ENCODE peak calls at places on chromosomes 7 and 10, in six cellular contexts. One of them, this sample, is unnamed.

GRCh38 chr7:65216469-65216868 is 157.2 kb upstream of the ZNF92 start:
- DNase-seq in WERI-Rb-1: peak; percentile 73
- DNase-seq in right lobe of liver: peak; percentile 51
- DNase-seq in cardiac muscle cell: peak; percentile 41
- DNase-seq in H9: peak; percentile 84
- DNase-seq in fibroblast of mammary gland: peak; percentile 23
- DNase-seq in this sample: peak; percentile 75

GRCh38 chr7:151379193-151379520 is 30.7 kb downstream of the WDR86 start:
- DNase-seq in WERI-Rb-1: no peak
- DNase-seq in right lobe of liver: peak; percentile 9
- DNase-seq in H9: no peak
- DNase-seq in cardiac muscle cell: no peak
- DNase-seq in fibroblast of mammary gland: no peak
- DNase-seq in this sample: no peak

GRCh38 chr7:41774966-41775365 is 72.1 kb upstream of the INHBA start:
- DNase-seq in cardiac muscle cell: no peak
- DNase-seq in right lobe of liver: no peak
- DNase-seq in WERI-Rb-1: no peak
- DNase-seq in fibroblast of mammary gland: no peak
- DNase-seq in H9: no peak
- DNase-seq in this sample: no peak

GRCh38 chr10:62939698-62940097 is 123.5 kb upstream of the EGR2 start:
- DNase-seq in right lobe of liver: no peak
- DNase-seq in cardiac muscle cell: no peak
- DNase-seq in WERI-Rb-1: no peak
- DNase-seq in H9: no peak
- DNase-seq in fibroblast of mammary gland: no peak
- DNase-seq in this sample: no peak

GRCh38 chr7:123709525-123709924 is 39.3 kb downstream of the WASL start:
- DNase-seq in cardiac muscle cell: peak; percentile 56
- DNase-seq in right lobe of liver: no peak
- DNase-seq in WERI-Rb-1: no peak
- DNase-seq in fibroblast of mammary gland: no peak
- DNase-seq in H9: no peak
- DNase-seq in this sample: no peak

GRCh38 chr7:28410628-28411578 is 1.4 kb upstream of the CREB5 start:
- DNase-seq in H9: peak; percentile 38
- DNase-seq in WERI-Rb-1: no peak
- DNase-seq in right lobe of liver: peak; percentile 26
- DNase-seq in fibroblast of mammary gland: peak; percentile 86
- DNase-seq in cardiac muscle cell: peak; percentile 70
- DNase-seq in this sample: peak; percentile 31

GRCh38 chr7:64602518-64602917 is 39.6 kb upstream of the ZNF680 start:
- DNase-seq in H9: no peak
- DNase-seq in cardiac muscle cell: peak; percentile 87
- DNase-seq in right lobe of liver: no peak
- DNase-seq in WERI-Rb-1: no peak
- DNase-seq in fibroblast of mammary gland: peak; percentile 34
- DNase-seq in this sample: no peak

GRCh38 chr10:131512852-131513251 is 201.3 kb upstream of the TCERG1L start:
- DNase-seq in H9: no peak
- DNase-seq in cardiac muscle cell: no peak
- DNase-seq in WERI-Rb-1: no peak
- DNase-seq in fibroblast of mammary gland: no peak
- DNase-seq in right lobe of liver: no peak
- DNase-seq in this sample: no peak

GRCh38 chr10:13567030-13567429 is 19.7 kb upstream of the PRPF18 start:
- DNase-seq in WERI-Rb-1: no peak
- DNase-seq in right lobe of liver: no peak
- DNase-seq in fibroblast of mammary gland: peak; percentile 11
- DNase-seq in H9: no peak
- DNase-seq in cardiac muscle cell: peak; percentile 33
- DNase-seq in this sample: peak; percentile 63

GRCh38 chr7:104805449-104806317 is 208.3 kb upstream of the KMT2E start:
- DNase-seq in right lobe of liver: no peak
- DNase-seq in H9: no peak
- DNase-seq in WERI-Rb-1: peak; percentile 57
- DNase-seq in cardiac muscle cell: no peak
- DNase-seq in fibroblast of mammary gland: no peak
- DNase-seq in this sample: no peak

GRCh38 chr10:30387646-30388243 is 38.7 kb upstream of the MTPAP start:
- DNase-seq in fibroblast of mammary gland: peak; percentile 45
- DNase-seq in right lobe of liver: no peak
- DNase-seq in H9: no peak
- DNase-seq in WERI-Rb-1: no peak
- DNase-seq in cardiac muscle cell: peak; percentile 25
- DNase-seq in this sample: peak; percentile 90
- TF ChIP-seq CTCF in fibroblast of mammary gland: peak; percentile 21
- TF ChIP-seq CTCF in right lobe of liver: no peak
- TF ChIP-seq CTCF in H9: no peak
- TF ChIP-seq CTCF in WERI-Rb-1: no peak
- TF ChIP-seq CTCF in cardiac muscle cell: no peak
- TF ChIP-seq CTCF in this sample: peak; percentile 44

DNA sequence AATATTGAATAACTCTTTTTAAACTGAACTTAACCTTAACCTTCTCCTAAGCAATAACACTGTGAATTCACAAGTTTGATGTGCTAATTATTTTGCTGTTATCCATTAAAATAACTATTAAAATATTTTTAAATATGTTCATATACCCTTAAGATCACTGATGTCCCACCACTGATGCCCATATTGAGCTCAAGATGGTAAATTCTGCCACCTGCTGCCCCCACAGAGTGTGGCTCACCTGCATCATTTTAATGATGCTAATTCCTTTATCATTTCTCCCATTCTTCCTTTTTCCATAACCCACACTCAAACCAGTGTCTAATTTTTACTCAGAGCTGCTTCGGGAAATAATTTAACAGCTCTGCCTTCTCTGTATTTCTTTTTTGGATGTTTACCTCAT is 82.3 kb upstream of the ARID5B start:
- DNase-seq in cardiac muscle cell: no peak
- DNase-seq in right lobe of liver: no peak
- DNase-seq in fibroblast of mammary gland: no peak
- DNase-seq in WERI-Rb-1: no peak
- DNase-seq in H9: no peak
- DNase-seq in this sample: no peak
- TF ChIP-seq CTCF in cardiac muscle cell: no peak
- TF ChIP-seq CTCF in right lobe of liver: no peak
- TF ChIP-seq CTCF in fibroblast of mammary gland: no peak
- TF ChIP-seq CTCF in WERI-Rb-1: no peak
- TF ChIP-seq CTCF in H9: no peak
- TF ChIP-seq CTCF in this sample: no peak

DNA sequence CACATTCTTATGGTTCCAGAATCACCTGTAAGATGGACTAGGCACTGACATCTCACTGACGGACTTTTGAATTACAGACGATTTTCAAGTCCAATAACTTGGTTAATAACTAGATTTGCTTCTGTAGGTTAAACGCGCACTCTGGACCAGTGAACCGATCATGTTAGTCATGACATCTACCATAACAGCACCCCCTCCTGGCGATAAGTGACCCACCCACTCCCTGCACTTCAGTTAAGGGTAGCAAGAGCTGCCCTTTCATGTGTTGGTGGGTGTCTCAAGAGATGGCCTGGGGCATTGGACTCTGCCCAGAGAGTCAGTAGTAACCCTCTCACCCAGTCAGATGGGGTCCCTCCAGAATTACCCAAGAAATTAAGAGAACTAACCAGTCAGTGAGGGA is 12.9 kb downstream of the GRM8 start:
- DNase-seq in cardiac muscle cell: no peak
- DNase-seq in right lobe of liver: no peak
- DNase-seq in WERI-Rb-1: peak; percentile 31
- DNase-seq in fibroblast of mammary gland: no peak
- DNase-seq in H9: peak; percentile 49
- DNase-seq in this sample: peak; percentile 6
- TF ChIP-seq CTCF in cardiac muscle cell: no peak
- TF ChIP-seq CTCF in right lobe of liver: no peak
- TF ChIP-seq CTCF in WERI-Rb-1: peak; percentile 59
- TF ChIP-seq CTCF in fibroblast of mammary gland: peak; percentile 13
- TF ChIP-seq CTCF in H9: peak; percentile 64
- TF ChIP-seq CTCF in this sample: peak; percentile 6

GRCh38 chr10:110643670-110644597 is at the start of gene RBM20:
- DNase-seq in WERI-Rb-1: peak; percentile 76
- DNase-seq in cardiac muscle cell: peak; percentile 34
- DNase-seq in right lobe of liver: peak; percentile 36
- DNase-seq in fibroblast of mammary gland: no peak
- DNase-seq in H9: peak; percentile 59
- DNase-seq in this sample: no peak
- TF ChIP-seq CTCF in WERI-Rb-1: no peak
- TF ChIP-seq CTCF in cardiac muscle cell: no peak
- TF ChIP-seq CTCF in right lobe of liver: no peak
- TF ChIP-seq CTCF in fibroblast of mammary gland: no peak
- TF ChIP-seq CTCF in H9: no peak
- TF ChIP-seq CTCF in this sample: no peak

DNA sequence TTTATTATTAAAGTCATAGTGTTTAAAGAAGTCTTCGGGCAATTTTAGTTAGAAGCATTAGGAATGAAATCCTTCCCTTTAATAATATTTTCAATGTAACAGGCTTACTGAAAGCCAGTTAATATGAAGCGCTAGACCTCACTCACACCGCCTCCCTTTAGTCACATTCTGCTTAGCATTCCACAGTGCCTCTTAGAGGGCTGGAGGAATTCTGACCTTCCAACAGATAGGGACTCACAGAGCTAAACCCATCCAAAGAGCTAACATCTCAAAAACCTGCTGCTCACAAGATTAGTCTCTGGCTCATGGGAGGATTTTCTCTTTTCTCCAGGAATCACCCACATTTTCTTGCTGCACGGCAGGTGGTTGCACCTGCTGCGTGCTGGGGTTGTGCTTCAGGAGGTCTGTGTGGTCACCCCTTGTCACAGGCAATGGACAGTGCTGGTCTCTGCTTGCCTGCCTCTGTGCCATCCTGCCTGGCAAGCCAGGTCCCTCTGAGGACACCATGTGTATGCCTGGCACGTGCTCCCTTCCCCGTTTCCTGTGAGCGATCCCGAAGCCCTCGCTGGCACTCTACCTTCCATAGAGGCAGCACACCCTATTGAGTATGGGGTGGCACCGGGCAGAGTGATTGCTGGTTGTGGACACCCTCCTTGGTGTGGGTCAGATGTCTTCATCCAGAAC is 91.8 kb downstream of the KLF6 start:
- DNase-seq in fibroblast of mammary gland: no peak
- DNase-seq in WERI-Rb-1: peak; percentile 39
- DNase-seq in cardiac muscle cell: no peak
- DNase-seq in H9: no peak
- DNase-seq in right lobe of liver: no peak
- DNase-seq in this sample: no peak
- TF ChIP-seq CTCF in fibroblast of mammary gland: no peak
- TF ChIP-seq CTCF in WERI-Rb-1: no peak
- TF ChIP-seq CTCF in cardiac muscle cell: no peak
- TF ChIP-seq CTCF in H9: no peak
- TF ChIP-seq CTCF in right lobe of liver: no peak
- TF ChIP-seq CTCF in this sample: no peak

GRCh38 chr7:70635633-70636032 is 496.3 kb upstream of the GALNT17 start:
- DNase-seq in fibroblast of mammary gland: peak; percentile 6
- DNase-seq in WERI-Rb-1: no peak
- DNase-seq in H9: no peak
- DNase-seq in cardiac muscle cell: no peak
- DNase-seq in right lobe of liver: no peak
- DNase-seq in this sample: no peak
- TF ChIP-seq CTCF in fibroblast of mammary gland: no peak
- TF ChIP-seq CTCF in WERI-Rb-1: no peak
- TF ChIP-seq CTCF in H9: no peak
- TF ChIP-seq CTCF in cardiac muscle cell: no peak
- TF ChIP-seq CTCF in right lobe of liver: no peak
- TF ChIP-seq CTCF in this sample: no peak

GRCh38 chr10:73946253-73947145 is 35.6 kb downstream of the PLAU start:
- DNase-seq in H9: no peak
- DNase-seq in cardiac muscle cell: no peak
- DNase-seq in fibroblast of mammary gland: no peak
- DNase-seq in right lobe of liver: no peak
- DNase-seq in WERI-Rb-1: no peak
- DNase-seq in this sample: no peak
- TF ChIP-seq CTCF in H9: no peak
- TF ChIP-seq CTCF in cardiac muscle cell: peak; percentile 12
- TF ChIP-seq CTCF in fibroblast of mammary gland: no peak
- TF ChIP-seq CTCF in right lobe of liver: no peak
- TF ChIP-seq CTCF in WERI-Rb-1: no peak
- TF ChIP-seq CTCF in this sample: no peak

DNA sequence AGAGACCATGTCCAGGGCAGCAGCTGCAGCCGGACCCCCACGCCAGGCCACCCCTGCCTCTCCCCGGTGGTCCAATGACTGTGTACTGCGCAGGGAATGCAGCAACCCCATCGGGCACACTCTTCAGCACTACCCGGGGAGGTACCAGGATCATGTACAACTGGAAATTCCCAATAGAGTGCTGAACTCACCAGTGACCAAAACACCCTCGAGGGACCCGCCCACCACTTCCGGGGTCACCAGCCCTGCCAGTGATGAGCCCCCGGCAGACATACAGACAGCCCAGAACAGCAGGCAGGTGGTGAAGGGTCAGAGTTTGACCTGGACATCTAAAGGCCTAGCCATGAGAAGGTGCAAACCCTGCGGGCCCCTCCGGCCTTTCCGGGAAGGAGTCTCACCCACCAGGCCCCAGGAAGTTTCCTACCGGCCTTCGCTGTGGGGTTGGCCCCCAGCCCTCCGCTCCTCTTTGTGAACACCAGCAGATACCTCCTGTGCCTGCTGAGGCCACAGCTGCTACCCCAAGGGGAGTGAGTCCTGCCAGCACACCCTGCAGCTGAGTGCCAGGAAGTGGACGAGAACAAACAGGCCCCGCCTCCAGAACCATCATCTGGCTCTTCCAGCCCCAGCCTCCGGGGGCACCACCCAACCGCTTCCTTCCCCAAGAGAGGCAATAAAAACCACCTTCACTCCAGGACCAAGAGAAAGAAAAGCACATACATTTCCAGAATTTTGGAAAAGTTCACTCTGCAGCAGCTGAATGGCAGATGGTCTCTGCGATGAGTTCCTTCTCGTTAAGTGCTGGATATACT is 5.0 kb upstream of the ANKRD61 start:
- DNase-seq in cardiac muscle cell: peak; percentile 40
- DNase-seq in WERI-Rb-1: peak; percentile 56
- DNase-seq in H9: peak; percentile 72
- DNase-seq in right lobe of liver: peak; percentile 70
- DNase-seq in fibroblast of mammary gland: peak; percentile 54
- DNase-seq in this sample: peak; percentile 49
- TF ChIP-seq CTCF in cardiac muscle cell: peak; percentile 23
- TF ChIP-seq CTCF in WERI-Rb-1: peak; percentile 62
- TF ChIP-seq CTCF in H9: peak; percentile 64
- TF ChIP-seq CTCF in right lobe of liver: no peak
- TF ChIP-seq CTCF in fibroblast of mammary gland: peak; percentile 37
- TF ChIP-seq CTCF in this sample: peak; percentile 8

GRCh38 chr10:116164291-116164690 is 108.7 kb downstream of the GFRA1 start:
- DNase-seq in fibroblast of mammary gland: no peak
- DNase-seq in H9: no peak
- DNase-seq in WERI-Rb-1: no peak
- DNase-seq in right lobe of liver: no peak
- DNase-seq in cardiac muscle cell: no peak
- DNase-seq in this sample: no peak
- TF ChIP-seq CTCF in fibroblast of mammary gland: no peak
- TF ChIP-seq CTCF in H9: no peak
- TF ChIP-seq CTCF in WERI-Rb-1: no peak
- TF ChIP-seq CTCF in right lobe of liver: no peak
- TF ChIP-seq CTCF in cardiac muscle cell: no peak
- TF ChIP-seq CTCF in this sample: no peak